ENCODE peak calls at places on chromosomes 6 and 20, in five cellular contexts. P is GM12878, D is HepG2, W is HCT116, J is H1. E is an unnamed sample.
A peak's percentile ranks its signal among the peaks of the same experiment; 100 is the strongest.

GRCh38 chr6:47034919-47035318 is 7.2 kb downstream of the ADGRF1 start:
- DNase-seq in J (no peak), D (no peak), W (peak; percentile 93), P (no peak), E (peak; percentile 99)

GRCh38 chr20:44217342-44218092 is 6.9 kb upstream of the OSER1 start:
- DNase-seq in W (peak; percentile 65), D (peak; percentile 82), P (no peak), J (peak; percentile 66), E (peak; percentile 58)

GRCh38 chr20:25016471-25016870 is 23.9 kb upstream of the APMAP start:
- DNase-seq in J (no peak), W (no peak), D (no peak), P (no peak), E (no peak)

GRCh38 chr6:157253699-157254098 is 69.6 kb downstream of the TMEM242 start:
- DNase-seq in P (no peak), D (no peak), W (no peak), J (no peak), E (no peak)

GRCh38 chr20:34390769-34391447 is 27.8 kb downstream of the ITCH start:
- DNase-seq in P (no peak), W (peak; percentile 85), D (peak; percentile 85), J (peak; percentile 2), E (no peak)

GRCh38 chr20:40442181-40442963 is 246.7 kb downstream of the MAFB start:
- DNase-seq in W (no peak), J (no peak), P (no peak), D (no peak), E (peak; percentile 36)

GRCh38 chr6:8821921-8822512 is 386.7 kb upstream of the SLC35B3 start:
- DNase-seq in D (no peak), J (no peak), W (no peak), P (no peak), E (no peak)

GRCh38 chr20:8438748-8439147 is 306.7 kb downstream of the PLCB1 start:
- DNase-seq in D (no peak), J (no peak), W (no peak), P (no peak), E (no peak)

GRCh38 chr6:37690964-37691735 is 6.5 kb downstream of the MDGA1 start:
- DNase-seq in J (no peak), W (no peak), P (no peak), D (no peak), E (no peak)

GRCh38 chr20:14556206-14556605 is 218.8 kb upstream of the FLRT3 start:
- DNase-seq in J (no peak), D (no peak), P (no peak), W (no peak), E (no peak)

GRCh38 chr20:51272392-51272791 is 249.5 kb upstream of the KCNG1 start:
- DNase-seq in P (no peak), J (no peak), D (no peak), W (no peak), E (no peak)

GRCh38 chr20:58891076-58891685 is 38.7 kb downstream of the GNAS start:
- DNase-seq in P (no peak), J (no peak), D (no peak), W (no peak), E (peak; percentile 91)
- TF ChIP-seq JUND in P (no peak), J (no peak), D (no peak), W (no peak), E (no peak)

GRCh38 chr20:15922556-15922955 is 650.7 kb downstream of the KIF16B start:
- DNase-seq in W (no peak), D (no peak), J (no peak), P (no peak), E (no peak)
- TF ChIP-seq JUND in W (no peak), D (no peak), J (no peak), P (no peak), E (no peak)

DNA sequence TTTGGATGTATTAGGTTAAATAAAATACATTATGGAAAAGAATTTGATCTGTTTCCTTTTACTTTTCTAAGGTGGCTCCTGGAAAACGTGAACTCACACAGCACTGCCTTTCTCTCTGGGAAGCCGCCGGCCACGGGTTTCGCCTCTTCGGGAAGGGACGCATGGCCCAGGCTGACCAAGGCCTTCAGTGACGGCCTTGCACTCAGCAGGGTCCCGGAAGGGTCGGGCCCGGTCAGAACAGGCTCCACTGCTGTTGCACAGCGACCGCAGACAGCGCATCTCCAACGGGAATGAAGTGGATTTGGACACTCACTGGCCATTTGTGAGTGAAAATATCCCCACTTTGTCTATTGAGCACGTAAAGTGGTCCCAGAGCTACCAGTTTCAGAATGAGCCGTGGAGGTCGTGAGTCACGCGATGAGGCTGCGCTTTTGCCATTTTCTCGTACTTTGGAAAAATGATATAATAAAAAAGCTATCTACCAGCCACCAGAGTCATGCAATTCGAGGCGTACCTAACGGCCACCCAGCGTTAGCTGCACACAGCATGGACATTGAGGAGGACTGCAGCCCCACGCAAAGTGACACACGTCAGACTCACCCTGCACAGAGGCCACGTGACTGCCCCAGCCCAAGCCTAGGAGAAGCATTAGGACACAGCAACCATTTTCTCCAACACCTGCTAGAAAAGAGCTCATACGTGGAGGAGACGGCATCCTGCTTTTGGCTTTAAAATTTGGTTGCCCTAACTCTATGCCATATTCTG is 244.3 kb downstream of the TTLL2 start:
- DNase-seq in W (no peak), J (no peak), D (no peak), P (no peak), E (no peak)
- TF ChIP-seq JUND in W (no peak), J (no peak), D (no peak), P (no peak), E (no peak)

GRCh38 chr6:14857501-14857900 is 388.4 kb upstream of the JARID2 start:
- DNase-seq in P (no peak), J (no peak), D (no peak), W (no peak), E (no peak)
- TF ChIP-seq JUND in P (no peak), J (no peak), D (no peak), W (no peak), E (no peak)

GRCh38 chr20:31587545-31588389 is 17.3 kb upstream of the ID1 start:
- DNase-seq in W (no peak), P (no peak), J (no peak), D (no peak), E (no peak)
- TF ChIP-seq JUND in W (no peak), P (no peak), J (no peak), D (no peak), E (no peak)

DNA sequence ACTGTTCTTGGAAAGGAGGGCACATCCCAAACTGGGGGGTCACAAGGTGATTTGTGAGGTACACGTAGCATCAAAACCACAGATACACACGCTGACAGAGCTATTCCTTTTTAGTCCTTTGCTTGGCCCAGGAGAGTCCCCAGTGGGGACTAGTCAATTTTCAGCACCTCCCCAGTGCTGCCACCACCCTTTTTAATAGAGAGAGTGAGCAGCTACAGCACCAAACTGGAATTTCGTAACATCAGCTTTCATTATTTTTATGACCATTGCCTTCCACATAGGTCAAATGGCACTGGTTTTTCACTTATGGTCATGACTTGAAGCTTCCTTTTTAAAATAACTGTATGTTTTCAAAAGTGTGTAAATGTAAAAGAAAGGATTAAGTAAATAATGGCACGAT is 95.4 kb downstream of the ANKRD60 start:
- DNase-seq in J (no peak), P (no peak), W (no peak), D (no peak), E (no peak)
- TF ChIP-seq JUND in J (no peak), P (no peak), W (no peak), D (no peak), E (no peak)

DNA sequence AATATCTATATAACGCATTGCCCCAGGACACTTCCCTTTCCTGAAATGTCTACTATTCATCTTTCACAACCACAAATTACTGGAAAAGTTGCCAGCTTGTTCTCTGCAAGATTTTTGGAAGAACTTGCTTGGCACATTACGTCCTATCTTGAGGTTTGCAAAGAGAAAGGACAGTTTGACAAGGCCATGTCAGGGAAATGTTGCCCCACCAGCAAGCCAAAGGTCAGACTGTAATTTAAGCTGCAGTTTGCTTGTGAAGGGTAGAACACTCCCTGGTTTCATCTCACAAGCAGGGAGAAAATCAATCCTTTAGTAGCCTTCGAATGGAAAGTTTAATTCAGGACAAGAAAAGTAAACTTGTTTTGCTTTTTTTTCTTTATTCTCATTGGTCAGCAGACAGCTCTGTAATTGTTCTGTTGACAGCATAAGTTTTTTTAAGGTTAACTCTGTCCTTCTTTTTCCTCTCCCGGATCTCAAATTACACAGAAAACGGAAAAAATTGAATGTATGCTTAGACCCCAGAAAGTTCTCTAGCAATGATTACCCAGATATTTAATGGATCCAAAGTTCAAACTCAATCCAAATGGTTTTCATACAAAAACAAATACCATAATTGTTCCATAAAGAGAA is 541.8 kb upstream of the NRSN1 start:
- DNase-seq in D (peak; percentile 40), W (no peak), J (no peak), P (no peak), E (no peak)
- TF ChIP-seq JUND in D (no peak), W (no peak), J (no peak), P (no peak), E (no peak)

GRCh38 chr20:19211661-19212523 is 550 bp upstream of the SLC24A3 start:
- DNase-seq in W (no peak), P (no peak), D (no peak), J (no peak), E (peak; percentile 82)
- TF ChIP-seq JUND in W (no peak), P (no peak), D (no peak), J (no peak), E (no peak)

DNA sequence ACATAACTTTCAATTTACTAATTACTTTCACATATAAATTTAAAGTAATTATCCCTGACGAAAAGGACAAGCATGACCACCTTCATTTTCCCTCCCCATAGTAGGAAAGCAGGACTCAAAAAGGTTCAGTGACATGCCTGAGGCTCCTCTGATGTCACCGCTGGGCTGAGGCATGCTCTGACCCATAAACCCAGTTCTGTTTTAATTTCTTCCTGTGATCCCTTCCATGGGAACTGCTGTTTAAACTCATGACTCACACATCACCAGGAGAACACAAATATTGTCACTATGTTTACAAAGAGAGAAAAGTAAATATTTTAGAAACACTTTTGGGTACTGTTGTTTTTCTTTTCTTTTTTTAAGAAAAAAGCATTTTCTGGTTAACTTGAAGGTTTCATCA is 38.0 kb upstream of the NR2E1 start:
- DNase-seq in D (peak; percentile 81), P (no peak), W (no peak), J (no peak), E (peak; percentile 71)
- TF ChIP-seq JUND in D (peak; percentile 62), P (no peak), W (no peak), J (no peak), E (peak; percentile 59)

DNA sequence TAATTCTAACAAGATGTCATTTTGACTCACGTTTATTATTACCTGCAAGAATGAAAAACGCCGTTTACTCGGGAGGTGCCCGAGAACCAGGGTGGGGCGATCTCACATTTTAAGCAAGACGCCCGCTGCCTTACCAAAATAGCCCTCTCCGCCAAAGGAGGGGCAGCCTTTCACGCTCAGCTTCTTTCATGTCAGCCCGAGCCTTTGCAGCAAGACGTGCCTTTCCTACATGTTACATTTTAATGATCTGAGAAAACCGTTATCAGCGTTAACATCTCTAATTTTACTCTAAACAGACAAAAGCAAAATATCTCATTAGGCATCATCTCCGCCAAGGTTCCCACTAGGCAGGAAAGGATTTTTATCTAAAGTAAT is 2.0 kb downstream of the BACH2 start:
- DNase-seq in W (no peak), D (no peak), J (no peak), P (no peak), E (no peak)
- TF ChIP-seq JUND in W (no peak), D (no peak), J (no peak), P (no peak), E (no peak)

E was measured in T47D.